ENCODE peak calls at places on chromosomes 2 and 18, in five cellular contexts. K is activated CD4-positive, alpha-beta T cell treated with anti-CD3 and anti-CD28 coated beads, Interleukin-2, amount 50 U/mL, for 48 hours; S is pancreas; L is endothelial cell; H is ACHN. X is an unnamed sample.

GRCh38 chr18:22340340-22340739 is 77.4 kb downstream of the CTAGE1 start:
- DNase-seq in K (no peak), H (no peak), L (no peak), S (no peak), X (no peak)

GRCh38 chr18:12014976-12015696 is 33.8 kb downstream of the IMPA2 start:
- DNase-seq in S (no peak), L (no peak), H (no peak), K (no peak), X (no peak)

GRCh38 chr2:237475704-237476107 is 11.3 kb upstream of the MLPH start:
- DNase-seq in H (peak), K (peak), S (no peak), L (no peak), X (no peak)

GRCh38 chr2:12587729-12588522 is 128.8 kb upstream of the TRIB2 start:
- DNase-seq in L (no peak), K (peak), H (peak), S (no peak), X (no peak)

GRCh38 chr2:212537311-212538155 is 1.1 kb downstream of the ERBB4 start:
- DNase-seq in K (peak), S (peak), L (peak), H (peak), X (peak)

GRCh38 chr18:76212958-76213357 is 282.1 kb downstream of the ZNF516 start:
- DNase-seq in L (no peak), S (no peak), K (no peak), H (no peak), X (no peak)

GRCh38 chr18:75472906-75473305 is 45.4 kb upstream of the SMIM21 start:
- DNase-seq in K (no peak), H (no peak), S (no peak), L (no peak), X (no peak)

GRCh38 chr2:43225093-43225787 is 1.2 kb downstream of the ZFP36L2 start:
- DNase-seq in H (peak), K (peak), L (peak), S (peak), X (no peak)

GRCh38 chr2:232874677-232875223 is 4.7 kb downstream of the SNORC start:
- DNase-seq in L (no peak), K (no peak), S (no peak), H (no peak), X (no peak)

GRCh38 chr2:102200539-102200938 is 13.7 kb downstream of the IL1RL2 start:
- DNase-seq in K (no peak), H (no peak), L (no peak), S (no peak), X (no peak)

GRCh38 chr18:31499157-31499524 is 1.2 kb downstream of the DSG2 start:
- DNase-seq in K (no peak), S (no peak), L (no peak), H (no peak), X (no peak)

GRCh38 chr2:5618271-5618670 is 73.9 kb upstream of the SOX11 start:
- DNase-seq in K (no peak), S (no peak), L (no peak), H (no peak), X (no peak)

GRCh38 chr18:49459404-49460171 is 857 bp downstream of the DYM start:
- DNase-seq in H (peak), K (peak), S (no peak), L (no peak), X (no peak)

GRCh38 chr2:78029392-78029995 is 507.3 kb upstream of the LRRTM4 start:
- DNase-seq in S (no peak), L (no peak), H (no peak), K (no peak), X (no peak)

GRCh38 chr18:35729971-35730668 is 148.6 kb downstream of the GALNT1 start:
- DNase-seq in L (no peak), S (no peak), H (peak), K (no peak), X (no peak)

GRCh38 chr2:231541605-231542509 is 11.6 kb upstream of the NMUR1 start:
- DNase-seq in H (peak), K (peak), S (no peak), L (peak), X (no peak)

GRCh38 chr18:76620326-76620813 is 125.3 kb upstream of the ZNF516 start:
- DNase-seq in S (no peak), H (no peak), K (peak), L (peak), X (peak)

GRCh38 chr2:233419626-233420431 is 65.5 kb downstream of the DGKD start:
- DNase-seq in K (peak), S (no peak), L (no peak), H (no peak), X (peak)

GRCh38 chr2:148914463-148914862 is 39.4 kb downstream of the KIF5C start:
- DNase-seq in K (no peak), S (no peak), L (no peak), H (no peak), X (no peak)

GRCh38 chr18:9885170-9886004 is at the start of gene TXNDC2:
- DNase-seq in K (no peak), S (no peak), H (no peak), L (no peak), X (no peak)

GRCh38 chr2:200077210-200077650 is 121.8 kb downstream of the MAIP1 start:
- DNase-seq in S (no peak), H (no peak), L (no peak), K (no peak), X (no peak)

GRCh38 chr2:4675295-4675694 is 971.9 kb downstream of the DCDC2C start:
- DNase-seq in H (no peak), K (no peak), S (no peak), L (no peak), X (no peak)

GRCh38 chr2:121177905-121178304 is 107.1 kb downstream of the TFCP2L1 start:
- DNase-seq in K (no peak), S (no peak), L (no peak), H (no peak), X (no peak)

GRCh38 chr2:239057533-239057932 is 209.6 kb downstream of the TWIST2 start:
- DNase-seq in L (no peak), S (no peak), K (no peak), H (no peak), X (no peak)

X was measured in left colon.